ENCODE peak calls at places on chromosomes 11 and 22, in four cellular contexts. L is fibroblast of lung, R is keratinocyte, M is transverse colon. X is an unnamed sample.

GRCh38 chr11:111945198-111945597 is 8.1 kb downstream of the DIXDC1 start:
- DNase-seq in L (no peak), R (no peak), M (no peak), X (no peak)

GRCh38 chr11:128116447-128117240 is 470.7 kb downstream of the ETS1 start:
- DNase-seq in L (no peak), R (no peak), M (no peak), X (no peak)

GRCh38 chr22:20933910-20934309 is 16.7 kb downstream of the CRKL start:
- DNase-seq in L (no peak), R (no peak), M (no peak), X (no peak)

GRCh38 chr22:43188829-43189545 is 2.1 kb upstream of the TTLL12 start:
- DNase-seq in L (no peak), R (no peak), M (no peak), X (no peak)

GRCh38 chr11:112354364-112354763 is 93.7 kb upstream of the PLET1 start:
- DNase-seq in L (no peak), R (no peak), M (no peak), X (no peak)

GRCh38 chr11:3163241-3163981 is 1.7 kb downstream of the OSBPL5 start:
- DNase-seq in L (no peak), R (no peak), M (peak; percentile 9), X (no peak)

GRCh38 chr11:64601605-64602465 is 10.8 kb downstream of the SLC22A12 start:
- DNase-seq in L (no peak), R (no peak), M (no peak), X (no peak)

GRCh38 chr22:22148905-22149304 is 95.7 kb upstream of the VPREB1 start:
- DNase-seq in L (no peak), R (no peak), M (no peak), X (no peak)

GRCh38 chr11:125141686-125142535 is 22.6 kb upstream of the PKNOX2 start:
- DNase-seq in L (peak; percentile 16), R (no peak), M (peak; percentile 30), X (peak; percentile 55)

GRCh38 chr11:120097721-120098385 is 40.1 kb downstream of the TRIM29 start:
- DNase-seq in L (no peak), R (no peak), M (no peak), X (no peak)

GRCh38 chr11:34427171-34427805 is 11.4 kb upstream of the CAT start:
- DNase-seq in L (peak; percentile 90), R (no peak), M (no peak), X (no peak)

GRCh38 chr11:69010361-69010891 is 2.6 kb downstream of the MRGPRF start:
- DNase-seq in L (peak; percentile 16), R (no peak), M (no peak), X (no peak)

GRCh38 chr22:29313126-29314071 is 2.1 kb downstream of the RASL10A start:
- DNase-seq in L (no peak), R (no peak), M (peak; percentile 48), X (no peak)
- TF ChIP-seq CTCF in L (peak; percentile 48), R (peak; percentile 83), M (peak; percentile 88), X (no peak)

GRCh38 chr22:28283025-28283654 is 364.1 kb upstream of the PITPNB start:
- DNase-seq in L (peak; percentile 82), R (no peak), M (no peak), X (no peak)
- H3K27ac ChIP-seq in L (no peak overlapping the region), R (no peak overlapping the region), M (no peak overlapping the region), X (no peak overlapping the region)

DNA sequence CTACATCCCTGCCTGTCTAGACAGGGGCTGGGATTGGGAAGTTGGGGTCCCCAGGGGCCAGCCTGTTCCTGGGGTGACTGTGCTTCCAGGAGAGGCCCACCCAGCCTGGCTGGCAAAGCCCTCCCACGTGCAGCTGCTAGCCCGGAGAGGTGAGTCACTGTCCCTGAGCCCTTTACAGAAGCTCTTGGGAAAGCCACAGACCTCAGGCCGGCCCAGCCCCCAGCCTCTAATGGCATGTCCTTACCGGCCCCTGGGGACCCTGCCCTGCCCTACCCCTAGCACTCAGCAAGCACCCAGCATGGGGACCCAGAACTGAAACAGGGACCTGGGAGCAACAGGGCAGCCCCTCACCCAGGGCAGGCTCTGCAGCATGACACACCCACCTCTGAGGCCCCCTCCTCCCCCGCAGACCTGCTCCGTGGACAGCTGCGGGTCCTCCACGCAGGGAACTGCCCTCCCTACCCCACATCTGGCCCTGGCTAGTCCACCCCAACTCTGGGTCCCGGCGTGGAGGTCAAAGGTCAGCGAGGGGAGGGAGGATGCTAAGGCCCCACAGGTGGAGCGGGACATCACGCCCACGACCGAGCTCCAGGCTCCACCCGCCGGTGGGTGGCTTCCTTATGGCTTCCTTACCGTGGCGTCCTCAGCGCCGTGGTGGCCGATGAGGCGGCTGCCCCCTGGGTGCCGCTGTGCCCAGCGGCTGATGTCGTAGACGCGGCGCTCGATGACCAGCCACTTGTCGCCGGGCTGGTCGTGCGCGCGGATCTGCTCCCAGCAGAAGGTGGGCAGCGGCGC is 612 bp downstream of the FADS3 start:
- DNase-seq in L (peak; percentile 80), R (no peak), M (peak; percentile 38), X (no peak)
- TF ChIP-seq CTCF in L (no peak), R (no peak), M (peak; percentile 10), X (no peak)

GRCh38 chr11:107042748-107043147 is 24.5 kb upstream of the GUCY1A2 start:
- DNase-seq in L (peak; percentile 55), R (no peak), M (no peak), X (no peak)

GRCh38 chr11:107043242-107043991 is 25.1 kb upstream of the GUCY1A2 start:
- DNase-seq in L (peak; percentile 100), R (peak; percentile 41), M (no peak), X (no peak)

GRCh38 chr11:107044503-107044902 is 26.2 kb upstream of the GUCY1A2 start:
- DNase-seq in L (peak; percentile 72), R (no peak), M (no peak), X (no peak)

DNA sequence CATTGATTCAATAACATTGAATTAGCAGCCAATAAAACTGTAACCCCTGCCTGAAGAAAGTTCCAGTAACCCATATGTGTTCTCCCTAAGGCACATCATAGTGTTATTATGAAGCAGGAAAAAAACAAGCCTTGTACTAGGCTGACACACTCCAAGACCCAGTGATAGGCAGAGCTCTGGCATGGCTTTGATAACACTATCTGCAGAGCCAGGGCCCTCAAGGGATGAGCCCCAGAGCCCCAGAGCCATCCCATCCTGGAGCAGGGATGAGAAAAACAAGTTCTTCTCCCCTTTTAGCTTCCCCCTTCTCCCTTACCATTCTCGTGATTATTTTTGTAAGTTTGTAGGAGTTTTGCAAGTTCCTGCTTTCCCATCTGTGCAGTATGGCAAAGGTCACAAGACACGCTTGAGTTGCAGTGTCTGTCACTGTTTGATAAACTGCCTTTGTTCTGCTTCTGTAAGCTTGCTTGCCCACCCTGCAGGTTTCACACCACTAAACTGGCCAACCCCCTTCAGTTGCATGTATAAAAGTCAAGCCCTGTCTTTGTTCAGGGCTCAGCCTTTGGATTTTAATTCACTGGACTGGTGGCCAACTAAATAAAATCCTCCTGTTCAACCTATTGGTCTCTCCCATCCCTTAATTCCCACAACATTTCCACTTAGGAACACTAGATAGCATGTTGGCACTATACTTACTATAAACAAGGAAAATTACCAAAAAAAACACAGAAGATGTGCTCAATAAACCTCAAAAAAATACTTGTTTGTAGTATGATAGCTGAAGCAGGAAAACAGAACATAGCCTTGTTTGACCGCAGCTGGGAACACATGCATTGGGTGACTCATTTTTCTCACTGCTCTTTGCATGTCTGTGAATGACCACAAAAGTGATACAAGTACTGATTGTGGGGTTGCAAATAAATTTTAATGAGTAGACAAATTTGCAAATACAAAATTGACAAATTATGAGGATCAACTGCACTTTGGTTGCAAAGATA is 22.5 kb upstream of the GUCY1A2 start:
- DNase-seq in L (peak; percentile 97), R (no peak), M (no peak), X (no peak)
- H3K27ac ChIP-seq in L (no peak overlapping the region), R (no peak overlapping the region), M (no peak overlapping the region), X (no peak overlapping the region)

GRCh38 chr22:47192106-47192650 is 429.7 kb downstream of the TBC1D22A start:
- DNase-seq in L (no peak), R (no peak), M (peak; percentile 33), X (peak; percentile 0)

GRCh38 chr22:47190276-47190956 is 428.0 kb downstream of the TBC1D22A start:
- DNase-seq in L (no peak), R (no peak), M (no peak), X (no peak)

GRCh38 chr22:47190957-47191323 is 428.5 kb downstream of the TBC1D22A start:
- DNase-seq in L (no peak), R (no peak), M (no peak), X (no peak)

GRCh38 chr22:47192651-47193437 is 430.4 kb downstream of the TBC1D22A start:
- DNase-seq in L (no peak), R (no peak), M (peak; percentile 84), X (peak; percentile 0)

DNA sequence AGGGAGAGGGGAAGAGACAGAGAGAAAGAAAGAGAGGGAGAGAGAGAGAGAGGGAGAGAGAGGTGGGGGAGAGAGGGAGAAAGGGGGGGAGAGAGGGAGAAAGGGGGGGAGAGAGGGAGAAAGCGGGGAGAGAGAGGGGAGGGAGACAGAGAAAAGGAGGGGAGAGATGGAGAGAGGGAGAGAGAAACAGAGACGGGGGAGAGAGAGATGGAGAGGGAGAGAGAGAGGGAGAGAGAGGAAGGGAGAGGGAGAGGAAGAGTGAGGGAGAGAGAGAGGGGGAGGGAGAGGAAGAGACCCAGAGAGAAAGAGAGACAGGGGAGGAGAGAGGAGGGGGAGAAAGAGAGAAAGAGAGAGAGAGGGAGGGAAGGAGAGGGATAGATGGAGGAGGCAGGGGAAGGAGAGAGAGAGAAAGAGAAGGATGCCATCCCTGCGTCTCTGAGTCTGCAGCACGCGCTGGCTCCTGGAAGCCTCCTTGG is 429.2 kb downstream of the TBC1D22A start:
- DNase-seq in L (no peak), R (no peak), M (no peak), X (no peak)
- TF ChIP-seq CTCF in L (no peak), R (no peak), M (no peak), X (no peak)

X was measured in CD4-positive, alpha-beta T cell.